ENCODE peak calls at places on chromosomes 2 and 18, in nine cellular contexts. One of them, this sample, is unnamed.

GRCh38 chr2:240919161-240919781 is 13.1 kb downstream of the CROCC2 start:
- DNase-seq in colonic mucosa: no peak
- DNase-seq in ovary: peak
- DNase-seq in heart right ventricle: peak
- DNase-seq in CD4-positive, alpha-beta memory T cell: no peak
- DNase-seq in astrocyte of the spinal cord: no peak
- DNase-seq in stimulated activated CD4-positive, alpha-beta T cell treated with anti-CD3 and anti-CD28 coated beads, Interleukin-1b, Interleukin-23, amount 100 ng/mL, for 48 hours: no peak
- DNase-seq in amniotic stem cell: no peak
- DNase-seq in NCI-H774: no peak
- DNase-seq in this sample: no peak

GRCh38 chr2:173134703-173135102 is 59.1 kb downstream of the MAP3K20 start:
- DNase-seq in NCI-H774: no peak
- DNase-seq in heart right ventricle: no peak
- DNase-seq in ovary: no peak
- DNase-seq in stimulated activated CD4-positive, alpha-beta T cell treated with anti-CD3 and anti-CD28 coated beads, Interleukin-1b, Interleukin-23, amount 100 ng/mL, for 48 hours: no peak
- DNase-seq in colonic mucosa: no peak
- DNase-seq in CD4-positive, alpha-beta memory T cell: no peak
- DNase-seq in astrocyte of the spinal cord: no peak
- DNase-seq in amniotic stem cell: no peak
- DNase-seq in this sample: no peak

GRCh38 chr2:157441072-157441454 is 2.8 kb downstream of the CYTIP start:
- DNase-seq in stimulated activated CD4-positive, alpha-beta T cell treated with anti-CD3 and anti-CD28 coated beads, Interleukin-1b, Interleukin-23, amount 100 ng/mL, for 48 hours: no peak
- DNase-seq in heart right ventricle: peak
- DNase-seq in amniotic stem cell: no peak
- DNase-seq in astrocyte of the spinal cord: no peak
- DNase-seq in colonic mucosa: no peak
- DNase-seq in NCI-H774: no peak
- DNase-seq in CD4-positive, alpha-beta memory T cell: peak
- DNase-seq in ovary: no peak
- DNase-seq in this sample: no peak

GRCh38 chr18:52254367-52254766 is 85.6 kb upstream of the DCC start:
- DNase-seq in ovary: no peak
- DNase-seq in NCI-H774: no peak
- DNase-seq in heart right ventricle: no peak
- DNase-seq in colonic mucosa: no peak
- DNase-seq in amniotic stem cell: no peak
- DNase-seq in astrocyte of the spinal cord: no peak
- DNase-seq in CD4-positive, alpha-beta memory T cell: no peak
- DNase-seq in stimulated activated CD4-positive, alpha-beta T cell treated with anti-CD3 and anti-CD28 coated beads, Interleukin-1b, Interleukin-23, amount 100 ng/mL, for 48 hours: no peak
- DNase-seq in this sample: no peak

GRCh38 chr2:40244251-40245010 is 207.5 kb downstream of the SLC8A1 start:
- DNase-seq in amniotic stem cell: no peak
- DNase-seq in stimulated activated CD4-positive, alpha-beta T cell treated with anti-CD3 and anti-CD28 coated beads, Interleukin-1b, Interleukin-23, amount 100 ng/mL, for 48 hours: peak
- DNase-seq in NCI-H774: no peak
- DNase-seq in CD4-positive, alpha-beta memory T cell: no peak
- DNase-seq in colonic mucosa: peak
- DNase-seq in heart right ventricle: peak
- DNase-seq in astrocyte of the spinal cord: peak
- DNase-seq in ovary: peak
- DNase-seq in this sample: no peak

GRCh38 chr2:9440058-9440727 is 16.7 kb downstream of the CPSF3 start:
- DNase-seq in astrocyte of the spinal cord: peak
- DNase-seq in NCI-H774: no peak
- DNase-seq in stimulated activated CD4-positive, alpha-beta T cell treated with anti-CD3 and anti-CD28 coated beads, Interleukin-1b, Interleukin-23, amount 100 ng/mL, for 48 hours: no peak
- DNase-seq in amniotic stem cell: no peak
- DNase-seq in heart right ventricle: no peak
- DNase-seq in CD4-positive, alpha-beta memory T cell: no peak
- DNase-seq in colonic mucosa: no peak
- DNase-seq in ovary: no peak
- DNase-seq in this sample: no peak

GRCh38 chr2:119421731-119422130 is 9.9 kb upstream of the TMEM37 start:
- DNase-seq in CD4-positive, alpha-beta memory T cell: no peak
- DNase-seq in amniotic stem cell: no peak
- DNase-seq in NCI-H774: no peak
- DNase-seq in stimulated activated CD4-positive, alpha-beta T cell treated with anti-CD3 and anti-CD28 coated beads, Interleukin-1b, Interleukin-23, amount 100 ng/mL, for 48 hours: no peak
- DNase-seq in heart right ventricle: no peak
- DNase-seq in colonic mucosa: no peak
- DNase-seq in ovary: no peak
- DNase-seq in astrocyte of the spinal cord: no peak
- DNase-seq in this sample: no peak

GRCh38 chr18:58101291-58101706 is 57.3 kb downstream of the NEDD4L start:
- DNase-seq in colonic mucosa: no peak
- DNase-seq in stimulated activated CD4-positive, alpha-beta T cell treated with anti-CD3 and anti-CD28 coated beads, Interleukin-1b, Interleukin-23, amount 100 ng/mL, for 48 hours: no peak
- DNase-seq in amniotic stem cell: no peak
- DNase-seq in NCI-H774: no peak
- DNase-seq in astrocyte of the spinal cord: no peak
- DNase-seq in ovary: no peak
- DNase-seq in heart right ventricle: no peak
- DNase-seq in CD4-positive, alpha-beta memory T cell: no peak
- DNase-seq in this sample: no peak

GRCh38 chr2:116980354-116980753 is 834.1 kb upstream of the DDX18 start:
- DNase-seq in astrocyte of the spinal cord: no peak
- DNase-seq in colonic mucosa: no peak
- DNase-seq in heart right ventricle: no peak
- DNase-seq in amniotic stem cell: no peak
- DNase-seq in ovary: no peak
- DNase-seq in CD4-positive, alpha-beta memory T cell: no peak
- DNase-seq in stimulated activated CD4-positive, alpha-beta T cell treated with anti-CD3 and anti-CD28 coated beads, Interleukin-1b, Interleukin-23, amount 100 ng/mL, for 48 hours: no peak
- DNase-seq in NCI-H774: peak
- DNase-seq in this sample: no peak

GRCh38 chr2:67612576-67612981 is 215.4 kb downstream of the ETAA1 start:
- DNase-seq in CD4-positive, alpha-beta memory T cell: no peak
- DNase-seq in heart right ventricle: no peak
- DNase-seq in colonic mucosa: no peak
- DNase-seq in amniotic stem cell: no peak
- DNase-seq in ovary: no peak
- DNase-seq in stimulated activated CD4-positive, alpha-beta T cell treated with anti-CD3 and anti-CD28 coated beads, Interleukin-1b, Interleukin-23, amount 100 ng/mL, for 48 hours: no peak
- DNase-seq in astrocyte of the spinal cord: no peak
- DNase-seq in NCI-H774: no peak
- DNase-seq in this sample: no peak

GRCh38 chr2:160042054-160042453 is 20.4 kb downstream of the PLA2R1 start:
- DNase-seq in stimulated activated CD4-positive, alpha-beta T cell treated with anti-CD3 and anti-CD28 coated beads, Interleukin-1b, Interleukin-23, amount 100 ng/mL, for 48 hours: peak
- DNase-seq in CD4-positive, alpha-beta memory T cell: no peak
- DNase-seq in amniotic stem cell: no peak
- DNase-seq in ovary: no peak
- DNase-seq in astrocyte of the spinal cord: no peak
- DNase-seq in NCI-H774: no peak
- DNase-seq in heart right ventricle: no peak
- DNase-seq in colonic mucosa: no peak
- DNase-seq in this sample: no peak

GRCh38 chr2:99707592-99707991 is 217.8 kb upstream of the REV1 start:
- DNase-seq in CD4-positive, alpha-beta memory T cell: no peak
- DNase-seq in heart right ventricle: no peak
- DNase-seq in amniotic stem cell: peak
- DNase-seq in ovary: no peak
- DNase-seq in astrocyte of the spinal cord: peak
- DNase-seq in stimulated activated CD4-positive, alpha-beta T cell treated with anti-CD3 and anti-CD28 coated beads, Interleukin-1b, Interleukin-23, amount 100 ng/mL, for 48 hours: no peak
- DNase-seq in NCI-H774: no peak
- DNase-seq in colonic mucosa: no peak
- DNase-seq in this sample: no peak

GRCh38 chr18:11163668-11164067 is 14.3 kb upstream of the PIEZO2 start:
- DNase-seq in amniotic stem cell: no peak
- DNase-seq in NCI-H774: no peak
- DNase-seq in stimulated activated CD4-positive, alpha-beta T cell treated with anti-CD3 and anti-CD28 coated beads, Interleukin-1b, Interleukin-23, amount 100 ng/mL, for 48 hours: no peak
- DNase-seq in ovary: no peak
- DNase-seq in colonic mucosa: no peak
- DNase-seq in astrocyte of the spinal cord: peak
- DNase-seq in heart right ventricle: no peak
- DNase-seq in CD4-positive, alpha-beta memory T cell: no peak
- DNase-seq in this sample: peak

GRCh38 chr2:235051436-235052260 is 99.8 kb downstream of the SH3BP4 start:
- DNase-seq in stimulated activated CD4-positive, alpha-beta T cell treated with anti-CD3 and anti-CD28 coated beads, Interleukin-1b, Interleukin-23, amount 100 ng/mL, for 48 hours: no peak
- DNase-seq in amniotic stem cell: no peak
- DNase-seq in CD4-positive, alpha-beta memory T cell: no peak
- DNase-seq in colonic mucosa: peak
- DNase-seq in ovary: no peak
- DNase-seq in astrocyte of the spinal cord: peak
- DNase-seq in NCI-H774: no peak
- DNase-seq in heart right ventricle: no peak
- DNase-seq in this sample: no peak

GRCh38 chr2:21676056-21676455 is 552.3 kb downstream of the TDRD15 start:
- DNase-seq in astrocyte of the spinal cord: no peak
- DNase-seq in CD4-positive, alpha-beta memory T cell: no peak
- DNase-seq in heart right ventricle: no peak
- DNase-seq in ovary: no peak
- DNase-seq in colonic mucosa: no peak
- DNase-seq in NCI-H774: no peak
- DNase-seq in amniotic stem cell: no peak
- DNase-seq in stimulated activated CD4-positive, alpha-beta T cell treated with anti-CD3 and anti-CD28 coated beads, Interleukin-1b, Interleukin-23, amount 100 ng/mL, for 48 hours: no peak
- DNase-seq in this sample: no peak

GRCh38 chr2:182625814-182626213 is 90.2 kb upstream of the DNAJC10 start:
- DNase-seq in colonic mucosa: no peak
- DNase-seq in stimulated activated CD4-positive, alpha-beta T cell treated with anti-CD3 and anti-CD28 coated beads, Interleukin-1b, Interleukin-23, amount 100 ng/mL, for 48 hours: no peak
- DNase-seq in heart right ventricle: no peak
- DNase-seq in astrocyte of the spinal cord: no peak
- DNase-seq in amniotic stem cell: no peak
- DNase-seq in CD4-positive, alpha-beta memory T cell: no peak
- DNase-seq in NCI-H774: peak
- DNase-seq in ovary: no peak
- DNase-seq in this sample: no peak

GRCh38 chr18:36314754-36315153 is 17.2 kb downstream of the FHOD3 start:
- DNase-seq in stimulated activated CD4-positive, alpha-beta T cell treated with anti-CD3 and anti-CD28 coated beads, Interleukin-1b, Interleukin-23, amount 100 ng/mL, for 48 hours: no peak
- DNase-seq in CD4-positive, alpha-beta memory T cell: no peak
- DNase-seq in astrocyte of the spinal cord: peak
- DNase-seq in heart right ventricle: no peak
- DNase-seq in colonic mucosa: no peak
- DNase-seq in NCI-H774: no peak
- DNase-seq in amniotic stem cell: peak
- DNase-seq in ovary: no peak
- DNase-seq in this sample: no peak

GRCh38 chr18:79755496-79756142 is 42.1 kb upstream of the KCNG2 start:
- DNase-seq in stimulated activated CD4-positive, alpha-beta T cell treated with anti-CD3 and anti-CD28 coated beads, Interleukin-1b, Interleukin-23, amount 100 ng/mL, for 48 hours: no peak
- DNase-seq in heart right ventricle: no peak
- DNase-seq in astrocyte of the spinal cord: no peak
- DNase-seq in ovary: no peak
- DNase-seq in CD4-positive, alpha-beta memory T cell: no peak
- DNase-seq in amniotic stem cell: no peak
- DNase-seq in NCI-H774: no peak
- DNase-seq in colonic mucosa: no peak
- DNase-seq in this sample: no peak

GRCh38 chr2:158994920-158995676 is 26.7 kb downstream of the TANC1 start:
- DNase-seq in astrocyte of the spinal cord: no peak
- DNase-seq in ovary: no peak
- DNase-seq in CD4-positive, alpha-beta memory T cell: no peak
- DNase-seq in NCI-H774: no peak
- DNase-seq in heart right ventricle: peak
- DNase-seq in stimulated activated CD4-positive, alpha-beta T cell treated with anti-CD3 and anti-CD28 coated beads, Interleukin-1b, Interleukin-23, amount 100 ng/mL, for 48 hours: no peak
- DNase-seq in colonic mucosa: no peak
- DNase-seq in amniotic stem cell: no peak
- DNase-seq in this sample: no peak

GRCh38 chr2:238169021-238169707 is 10.4 kb downstream of the ERFE start:
- DNase-seq in ovary: no peak
- DNase-seq in heart right ventricle: no peak
- DNase-seq in stimulated activated CD4-positive, alpha-beta T cell treated with anti-CD3 and anti-CD28 coated beads, Interleukin-1b, Interleukin-23, amount 100 ng/mL, for 48 hours: no peak
- DNase-seq in colonic mucosa: no peak
- DNase-seq in CD4-positive, alpha-beta memory T cell: no peak
- DNase-seq in NCI-H774: no peak
- DNase-seq in astrocyte of the spinal cord: peak
- DNase-seq in amniotic stem cell: peak
- DNase-seq in this sample: no peak

GRCh38 chr2:189522435-189523151 is 58.0 kb downstream of the SLC40A1 start:
- DNase-seq in astrocyte of the spinal cord: no peak
- DNase-seq in amniotic stem cell: no peak
- DNase-seq in colonic mucosa: peak
- DNase-seq in heart right ventricle: no peak
- DNase-seq in CD4-positive, alpha-beta memory T cell: no peak
- DNase-seq in NCI-H774: no peak
- DNase-seq in stimulated activated CD4-positive, alpha-beta T cell treated with anti-CD3 and anti-CD28 coated beads, Interleukin-1b, Interleukin-23, amount 100 ng/mL, for 48 hours: no peak
- DNase-seq in ovary: no peak
- DNase-seq in this sample: no peak

GRCh38 chr2:231604101-231604684 is 11.5 kb downstream of the TEX44 start:
- DNase-seq in CD4-positive, alpha-beta memory T cell: no peak
- DNase-seq in stimulated activated CD4-positive, alpha-beta T cell treated with anti-CD3 and anti-CD28 coated beads, Interleukin-1b, Interleukin-23, amount 100 ng/mL, for 48 hours: no peak
- DNase-seq in ovary: peak
- DNase-seq in colonic mucosa: peak
- DNase-seq in NCI-H774: peak
- DNase-seq in heart right ventricle: peak
- DNase-seq in amniotic stem cell: no peak
- DNase-seq in astrocyte of the spinal cord: no peak
- DNase-seq in this sample: no peak

GRCh38 chr2:31266804-31267203 is 32.9 kb downstream of the EHD3 start:
- DNase-seq in amniotic stem cell: no peak
- DNase-seq in CD4-positive, alpha-beta memory T cell: no peak
- DNase-seq in stimulated activated CD4-positive, alpha-beta T cell treated with anti-CD3 and anti-CD28 coated beads, Interleukin-1b, Interleukin-23, amount 100 ng/mL, for 48 hours: no peak
- DNase-seq in NCI-H774: no peak
- DNase-seq in heart right ventricle: no peak
- DNase-seq in ovary: no peak
- DNase-seq in colonic mucosa: no peak
- DNase-seq in astrocyte of the spinal cord: no peak
- DNase-seq in this sample: no peak

GRCh38 chr2:23454501-23455120 is 69.6 kb downstream of the KLHL29 start:
- DNase-seq in NCI-H774: no peak
- DNase-seq in colonic mucosa: no peak
- DNase-seq in amniotic stem cell: no peak
- DNase-seq in stimulated activated CD4-positive, alpha-beta T cell treated with anti-CD3 and anti-CD28 coated beads, Interleukin-1b, Interleukin-23, amount 100 ng/mL, for 48 hours: no peak
- DNase-seq in ovary: no peak
- DNase-seq in heart right ventricle: no peak
- DNase-seq in astrocyte of the spinal cord: no peak
- DNase-seq in CD4-positive, alpha-beta memory T cell: no peak
- DNase-seq in this sample: no peak

GRCh38 chr2:42087857-42088195 is 40.0 kb downstream of the PKDCC start:
- DNase-seq in NCI-H774: no peak
- DNase-seq in heart right ventricle: no peak
- DNase-seq in stimulated activated CD4-positive, alpha-beta T cell treated with anti-CD3 and anti-CD28 coated beads, Interleukin-1b, Interleukin-23, amount 100 ng/mL, for 48 hours: no peak
- DNase-seq in ovary: no peak
- DNase-seq in colonic mucosa: no peak
- DNase-seq in CD4-positive, alpha-beta memory T cell: no peak
- DNase-seq in astrocyte of the spinal cord: no peak
- DNase-seq in amniotic stem cell: no peak
- DNase-seq in this sample: no peak

GRCh38 chr2:149733936-149734685 is 146.5 kb upstream of the MMADHC start:
- DNase-seq in astrocyte of the spinal cord: peak
- DNase-seq in ovary: no peak
- DNase-seq in colonic mucosa: no peak
- DNase-seq in CD4-positive, alpha-beta memory T cell: no peak
- DNase-seq in amniotic stem cell: no peak
- DNase-seq in heart right ventricle: no peak
- DNase-seq in NCI-H774: no peak
- DNase-seq in stimulated activated CD4-positive, alpha-beta T cell treated with anti-CD3 and anti-CD28 coated beads, Interleukin-1b, Interleukin-23, amount 100 ng/mL, for 48 hours: no peak
- DNase-seq in this sample: no peak

GRCh38 chr18:10006261-10006903 is 92.6 kb downstream of the VAPA start:
- DNase-seq in ovary: no peak
- DNase-seq in amniotic stem cell: no peak
- DNase-seq in NCI-H774: peak
- DNase-seq in stimulated activated CD4-positive, alpha-beta T cell treated with anti-CD3 and anti-CD28 coated beads, Interleukin-1b, Interleukin-23, amount 100 ng/mL, for 48 hours: no peak
- DNase-seq in colonic mucosa: no peak
- DNase-seq in heart right ventricle: no peak
- DNase-seq in astrocyte of the spinal cord: peak
- DNase-seq in CD4-positive, alpha-beta memory T cell: no peak
- DNase-seq in this sample: no peak

GRCh38 chr2:52658598-52658997 is 1109.0 kb upstream of the CHAC2 start:
- DNase-seq in heart right ventricle: no peak
- DNase-seq in stimulated activated CD4-positive, alpha-beta T cell treated with anti-CD3 and anti-CD28 coated beads, Interleukin-1b, Interleukin-23, amount 100 ng/mL, for 48 hours: no peak
- DNase-seq in colonic mucosa: no peak
- DNase-seq in astrocyte of the spinal cord: peak
- DNase-seq in CD4-positive, alpha-beta memory T cell: no peak
- DNase-seq in amniotic stem cell: peak
- DNase-seq in ovary: no peak
- DNase-seq in NCI-H774: no peak
- DNase-seq in this sample: no peak

GRCh38 chr2:11517906-11518305 is 15.9 kb upstream of the GREB1 start:
- DNase-seq in colonic mucosa: no peak
- DNase-seq in heart right ventricle: no peak
- DNase-seq in astrocyte of the spinal cord: no peak
- DNase-seq in amniotic stem cell: no peak
- DNase-seq in NCI-H774: no peak
- DNase-seq in stimulated activated CD4-positive, alpha-beta T cell treated with anti-CD3 and anti-CD28 coated beads, Interleukin-1b, Interleukin-23, amount 100 ng/mL, for 48 hours: no peak
- DNase-seq in CD4-positive, alpha-beta memory T cell: no peak
- DNase-seq in ovary: no peak
- DNase-seq in this sample: no peak

GRCh38 chr2:3142961-3143571 is 234.6 kb downstream of the EIPR1 start:
- DNase-seq in NCI-H774: no peak
- DNase-seq in astrocyte of the spinal cord: no peak
- DNase-seq in stimulated activated CD4-positive, alpha-beta T cell treated with anti-CD3 and anti-CD28 coated beads, Interleukin-1b, Interleukin-23, amount 100 ng/mL, for 48 hours: no peak
- DNase-seq in amniotic stem cell: no peak
- DNase-seq in heart right ventricle: no peak
- DNase-seq in colonic mucosa: no peak
- DNase-seq in ovary: no peak
- DNase-seq in CD4-positive, alpha-beta memory T cell: no peak
- DNase-seq in this sample: no peak

GRCh38 chr18:79940814-79941472 is 10.5 kb downstream of the SLC66A2 start:
- DNase-seq in heart right ventricle: no peak
- DNase-seq in ovary: peak
- DNase-seq in astrocyte of the spinal cord: no peak
- DNase-seq in stimulated activated CD4-positive, alpha-beta T cell treated with anti-CD3 and anti-CD28 coated beads, Interleukin-1b, Interleukin-23, amount 100 ng/mL, for 48 hours: no peak
- DNase-seq in amniotic stem cell: no peak
- DNase-seq in CD4-positive, alpha-beta memory T cell: no peak
- DNase-seq in NCI-H774: no peak
- DNase-seq in colonic mucosa: peak
- DNase-seq in this sample: no peak

This sample was measured in mesothelial cell of epicardium.